ENCODE peak calls at places on chromosomes 7 and 10, in eight cellular contexts. One of them, this sample, is unnamed.
A peak's percentile ranks its signal among the peaks of the same experiment; 100 is the strongest.

GRCh38 chr10:59648711-59649201 is 60.9 kb downstream of the SLC16A9 start:
- DNase-seq in immature natural killer cell: no peak
- DNase-seq in CD4-positive, alpha-beta memory T cell: no peak
- DNase-seq in HEK293T: no peak
- DNase-seq in glutamatergic neuron: no peak
- DNase-seq in retina: peak; percentile 11
- DNase-seq in skeletal muscle cell: no peak
- DNase-seq in stimulated activated CD4-positive, alpha-beta T cell treated with anti-CD3 and anti-CD28 coated beads, Interleukin-12 subunit alpha, Interleukin-12 subunit beta, amount 100 ng/mL, for 48 hours: no peak
- DNase-seq in this sample: peak; percentile 14

GRCh38 chr7:7843240-7843639 is 124.8 kb upstream of the RPA3 start:
- DNase-seq in immature natural killer cell: no peak
- DNase-seq in CD4-positive, alpha-beta memory T cell: no peak
- DNase-seq in HEK293T: no peak
- DNase-seq in glutamatergic neuron: no peak
- DNase-seq in retina: no peak
- DNase-seq in skeletal muscle cell: no peak
- DNase-seq in stimulated activated CD4-positive, alpha-beta T cell treated with anti-CD3 and anti-CD28 coated beads, Interleukin-12 subunit alpha, Interleukin-12 subunit beta, amount 100 ng/mL, for 48 hours: no peak
- DNase-seq in this sample: no peak

GRCh38 chr7:127581716-127582115 is 3.7 kb downstream of the GCC1 start:
- DNase-seq in immature natural killer cell: no peak
- DNase-seq in CD4-positive, alpha-beta memory T cell: no peak
- DNase-seq in HEK293T: no peak
- DNase-seq in glutamatergic neuron: no peak
- DNase-seq in retina: no peak
- DNase-seq in skeletal muscle cell: no peak
- DNase-seq in stimulated activated CD4-positive, alpha-beta T cell treated with anti-CD3 and anti-CD28 coated beads, Interleukin-12 subunit alpha, Interleukin-12 subunit beta, amount 100 ng/mL, for 48 hours: no peak
- DNase-seq in this sample: no peak

GRCh38 chr10:72665925-72666324 is 26.0 kb upstream of the MCU start:
- DNase-seq in immature natural killer cell: no peak
- DNase-seq in CD4-positive, alpha-beta memory T cell: no peak
- DNase-seq in HEK293T: no peak
- DNase-seq in glutamatergic neuron: no peak
- DNase-seq in retina: no peak
- DNase-seq in skeletal muscle cell: no peak
- DNase-seq in stimulated activated CD4-positive, alpha-beta T cell treated with anti-CD3 and anti-CD28 coated beads, Interleukin-12 subunit alpha, Interleukin-12 subunit beta, amount 100 ng/mL, for 48 hours: no peak
- DNase-seq in this sample: peak; percentile 92

GRCh38 chr7:149283321-149283720 is 21.3 kb downstream of the ZNF783 start:
- DNase-seq in immature natural killer cell: no peak
- DNase-seq in CD4-positive, alpha-beta memory T cell: no peak
- DNase-seq in HEK293T: no peak
- DNase-seq in glutamatergic neuron: no peak
- DNase-seq in retina: no peak
- DNase-seq in skeletal muscle cell: no peak
- DNase-seq in stimulated activated CD4-positive, alpha-beta T cell treated with anti-CD3 and anti-CD28 coated beads, Interleukin-12 subunit alpha, Interleukin-12 subunit beta, amount 100 ng/mL, for 48 hours: no peak
- DNase-seq in this sample: no peak

GRCh38 chr7:32588657-32589056 is 93.4 kb downstream of the AVL9 start:
- DNase-seq in immature natural killer cell: no peak
- DNase-seq in CD4-positive, alpha-beta memory T cell: no peak
- DNase-seq in HEK293T: no peak
- DNase-seq in glutamatergic neuron: no peak
- DNase-seq in retina: peak; percentile 40
- DNase-seq in skeletal muscle cell: peak; percentile 62
- DNase-seq in stimulated activated CD4-positive, alpha-beta T cell treated with anti-CD3 and anti-CD28 coated beads, Interleukin-12 subunit alpha, Interleukin-12 subunit beta, amount 100 ng/mL, for 48 hours: peak; percentile 7
- DNase-seq in this sample: peak; percentile 59

GRCh38 chr7:157699357-157700013 is 362.7 kb downstream of the DNAJB6 start:
- DNase-seq in immature natural killer cell: no peak
- DNase-seq in CD4-positive, alpha-beta memory T cell: no peak
- DNase-seq in HEK293T: no peak
- DNase-seq in glutamatergic neuron: no peak
- DNase-seq in retina: no peak
- DNase-seq in skeletal muscle cell: no peak
- DNase-seq in stimulated activated CD4-positive, alpha-beta T cell treated with anti-CD3 and anti-CD28 coated beads, Interleukin-12 subunit alpha, Interleukin-12 subunit beta, amount 100 ng/mL, for 48 hours: no peak
- DNase-seq in this sample: no peak

GRCh38 chr7:4661871-4662270 is 20.2 kb upstream of the FOXK1 start:
- DNase-seq in immature natural killer cell: no peak
- DNase-seq in CD4-positive, alpha-beta memory T cell: no peak
- DNase-seq in HEK293T: no peak
- DNase-seq in glutamatergic neuron: no peak
- DNase-seq in retina: no peak
- DNase-seq in skeletal muscle cell: no peak
- DNase-seq in stimulated activated CD4-positive, alpha-beta T cell treated with anti-CD3 and anti-CD28 coated beads, Interleukin-12 subunit alpha, Interleukin-12 subunit beta, amount 100 ng/mL, for 48 hours: no peak
- DNase-seq in this sample: no peak

GRCh38 chr7:151415375-151416112 is 5.7 kb upstream of the WDR86 start:
- DNase-seq in immature natural killer cell: no peak
- DNase-seq in CD4-positive, alpha-beta memory T cell: no peak
- DNase-seq in HEK293T: no peak
- DNase-seq in glutamatergic neuron: no peak
- DNase-seq in retina: no peak
- DNase-seq in skeletal muscle cell: no peak
- DNase-seq in stimulated activated CD4-positive, alpha-beta T cell treated with anti-CD3 and anti-CD28 coated beads, Interleukin-12 subunit alpha, Interleukin-12 subunit beta, amount 100 ng/mL, for 48 hours: no peak
- DNase-seq in this sample: peak; percentile 87

GRCh38 chr10:30857803-30858202 is 173.9 kb downstream of the ZNF438 start:
- DNase-seq in immature natural killer cell: no peak
- DNase-seq in CD4-positive, alpha-beta memory T cell: no peak
- DNase-seq in HEK293T: no peak
- DNase-seq in glutamatergic neuron: no peak
- DNase-seq in retina: no peak
- DNase-seq in skeletal muscle cell: peak; percentile 91
- DNase-seq in stimulated activated CD4-positive, alpha-beta T cell treated with anti-CD3 and anti-CD28 coated beads, Interleukin-12 subunit alpha, Interleukin-12 subunit beta, amount 100 ng/mL, for 48 hours: no peak
- DNase-seq in this sample: peak; percentile 5

GRCh38 chr7:32564542-32564941 is 69.3 kb downstream of the AVL9 start:
- DNase-seq in immature natural killer cell: no peak
- DNase-seq in CD4-positive, alpha-beta memory T cell: no peak
- DNase-seq in HEK293T: no peak
- DNase-seq in glutamatergic neuron: no peak
- DNase-seq in retina: no peak
- DNase-seq in skeletal muscle cell: no peak
- DNase-seq in stimulated activated CD4-positive, alpha-beta T cell treated with anti-CD3 and anti-CD28 coated beads, Interleukin-12 subunit alpha, Interleukin-12 subunit beta, amount 100 ng/mL, for 48 hours: no peak
- DNase-seq in this sample: no peak

GRCh38 chr7:81416648-81417047 is 353.2 kb downstream of the HGF start:
- DNase-seq in immature natural killer cell: no peak
- DNase-seq in CD4-positive, alpha-beta memory T cell: no peak
- DNase-seq in HEK293T: no peak
- DNase-seq in glutamatergic neuron: no peak
- DNase-seq in retina: no peak
- DNase-seq in skeletal muscle cell: no peak
- DNase-seq in stimulated activated CD4-positive, alpha-beta T cell treated with anti-CD3 and anti-CD28 coated beads, Interleukin-12 subunit alpha, Interleukin-12 subunit beta, amount 100 ng/mL, for 48 hours: no peak
- DNase-seq in this sample: no peak

GRCh38 chr10:49733866-49734265 is 28.3 kb downstream of the OGDHL start:
- DNase-seq in immature natural killer cell: no peak
- DNase-seq in CD4-positive, alpha-beta memory T cell: no peak
- DNase-seq in HEK293T: no peak
- DNase-seq in glutamatergic neuron: no peak
- DNase-seq in retina: no peak
- DNase-seq in skeletal muscle cell: no peak
- DNase-seq in stimulated activated CD4-positive, alpha-beta T cell treated with anti-CD3 and anti-CD28 coated beads, Interleukin-12 subunit alpha, Interleukin-12 subunit beta, amount 100 ng/mL, for 48 hours: no peak
- DNase-seq in this sample: no peak

GRCh38 chr7:78185149-78185745 is 386.7 kb downstream of the PHTF2 start:
- DNase-seq in immature natural killer cell: no peak
- DNase-seq in CD4-positive, alpha-beta memory T cell: no peak
- DNase-seq in HEK293T: no peak
- DNase-seq in glutamatergic neuron: no peak
- DNase-seq in retina: no peak
- DNase-seq in skeletal muscle cell: no peak
- DNase-seq in stimulated activated CD4-positive, alpha-beta T cell treated with anti-CD3 and anti-CD28 coated beads, Interleukin-12 subunit alpha, Interleukin-12 subunit beta, amount 100 ng/mL, for 48 hours: no peak
- DNase-seq in this sample: no peak

GRCh38 chr7:39609084-39609461 is 14.3 kb upstream of the RALA start:
- DNase-seq in immature natural killer cell: no peak
- DNase-seq in CD4-positive, alpha-beta memory T cell: no peak
- DNase-seq in HEK293T: no peak
- DNase-seq in glutamatergic neuron: no peak
- DNase-seq in retina: peak; percentile 28
- DNase-seq in skeletal muscle cell: peak; percentile 45
- DNase-seq in stimulated activated CD4-positive, alpha-beta T cell treated with anti-CD3 and anti-CD28 coated beads, Interleukin-12 subunit alpha, Interleukin-12 subunit beta, amount 100 ng/mL, for 48 hours: no peak
- DNase-seq in this sample: peak; percentile 82

GRCh38 chr10:72886596-72887522 is 6.7 kb upstream of the OIT3 start:
- DNase-seq in immature natural killer cell: no peak
- DNase-seq in CD4-positive, alpha-beta memory T cell: no peak
- DNase-seq in HEK293T: no peak
- DNase-seq in glutamatergic neuron: no peak
- DNase-seq in retina: peak; percentile 13
- DNase-seq in skeletal muscle cell: no peak
- DNase-seq in stimulated activated CD4-positive, alpha-beta T cell treated with anti-CD3 and anti-CD28 coated beads, Interleukin-12 subunit alpha, Interleukin-12 subunit beta, amount 100 ng/mL, for 48 hours: no peak
- DNase-seq in this sample: peak; percentile 35

GRCh38 chr7:129801882-129802281 is 150.9 kb downstream of the UBE2H start:
- DNase-seq in immature natural killer cell: no peak
- DNase-seq in CD4-positive, alpha-beta memory T cell: no peak
- DNase-seq in HEK293T: no peak
- DNase-seq in glutamatergic neuron: no peak
- DNase-seq in retina: no peak
- DNase-seq in skeletal muscle cell: no peak
- DNase-seq in stimulated activated CD4-positive, alpha-beta T cell treated with anti-CD3 and anti-CD28 coated beads, Interleukin-12 subunit alpha, Interleukin-12 subunit beta, amount 100 ng/mL, for 48 hours: no peak
- DNase-seq in this sample: peak; percentile 20

GRCh38 chr7:90642978-90643377 is 46.9 kb downstream of the CDK14 start:
- DNase-seq in immature natural killer cell: no peak
- DNase-seq in CD4-positive, alpha-beta memory T cell: no peak
- DNase-seq in HEK293T: no peak
- DNase-seq in glutamatergic neuron: no peak
- DNase-seq in retina: no peak
- DNase-seq in skeletal muscle cell: no peak
- DNase-seq in stimulated activated CD4-positive, alpha-beta T cell treated with anti-CD3 and anti-CD28 coated beads, Interleukin-12 subunit alpha, Interleukin-12 subunit beta, amount 100 ng/mL, for 48 hours: no peak
- DNase-seq in this sample: no peak

GRCh38 chr7:26417911-26418413 is 126.3 kb downstream of the SNX10 start:
- DNase-seq in immature natural killer cell: no peak
- DNase-seq in CD4-positive, alpha-beta memory T cell: no peak
- DNase-seq in HEK293T: no peak
- DNase-seq in glutamatergic neuron: no peak
- DNase-seq in retina: no peak
- DNase-seq in skeletal muscle cell: no peak
- DNase-seq in stimulated activated CD4-positive, alpha-beta T cell treated with anti-CD3 and anti-CD28 coated beads, Interleukin-12 subunit alpha, Interleukin-12 subunit beta, amount 100 ng/mL, for 48 hours: no peak
- DNase-seq in this sample: no peak

GRCh38 chr7:102849538-102849937 is 63.3 kb upstream of the LRRC17 start:
- DNase-seq in immature natural killer cell: no peak
- DNase-seq in CD4-positive, alpha-beta memory T cell: no peak
- DNase-seq in HEK293T: no peak
- DNase-seq in glutamatergic neuron: no peak
- DNase-seq in retina: no peak
- DNase-seq in skeletal muscle cell: no peak
- DNase-seq in stimulated activated CD4-positive, alpha-beta T cell treated with anti-CD3 and anti-CD28 coated beads, Interleukin-12 subunit alpha, Interleukin-12 subunit beta, amount 100 ng/mL, for 48 hours: no peak
- DNase-seq in this sample: no peak